ENCODE peak calls at places on chromosome 3, in six cellular contexts. One of them, this sample, is unnamed. For H3K4me1, the result is how much of the 10 kb centered on the place peaks cover.

GRCh38 chr3:94643400-94643799 is 580.5 kb downstream of the NSUN3 start:
- DNase-seq in pancreas: no peak
- DNase-seq in sigmoid colon: no peak
- DNase-seq in SK-N-SH: no peak
- DNase-seq in esophagus muscularis mucosa: no peak
- DNase-seq in astrocyte: no peak
- DNase-seq in this sample: no peak

GRCh38 chr3:123816673-123817207 is 67.4 kb downstream of the MYLK start:
- DNase-seq in pancreas: no peak
- DNase-seq in astrocyte: peak
- DNase-seq in esophagus muscularis mucosa: peak
- DNase-seq in SK-N-SH: no peak
- DNase-seq in sigmoid colon: no peak
- DNase-seq in this sample: no peak

GRCh38 chr3:186931487-186932280 is 1.4 kb downstream of the ST6GAL1 start:
- DNase-seq in astrocyte: peak
- DNase-seq in sigmoid colon: no peak
- DNase-seq in SK-N-SH: peak
- DNase-seq in esophagus muscularis mucosa: no peak
- DNase-seq in pancreas: peak
- DNase-seq in this sample: no peak

GRCh38 chr3:46087871-46088270 is 60.6 kb upstream of the XCR1 start:
- DNase-seq in astrocyte: peak
- DNase-seq in sigmoid colon: no peak
- DNase-seq in SK-N-SH: no peak
- DNase-seq in esophagus muscularis mucosa: peak
- DNase-seq in pancreas: no peak
- DNase-seq in this sample: no peak

GRCh38 chr3:19060404-19060803 is 87.9 kb upstream of the KCNH8 start:
- DNase-seq in pancreas: no peak
- DNase-seq in esophagus muscularis mucosa: no peak
- DNase-seq in sigmoid colon: no peak
- DNase-seq in SK-N-SH: no peak
- DNase-seq in astrocyte: no peak
- DNase-seq in this sample: no peak

GRCh38 chr3:182241777-182242556 is 530.2 kb downstream of the SOX2 start:
- DNase-seq in astrocyte: peak
- DNase-seq in SK-N-SH: peak
- DNase-seq in pancreas: peak
- DNase-seq in esophagus muscularis mucosa: no peak
- DNase-seq in sigmoid colon: peak
- DNase-seq in this sample: no peak

GRCh38 chr3:197591816-197592215 is 36.0 kb upstream of the BDH1 start:
- DNase-seq in astrocyte: no peak
- DNase-seq in SK-N-SH: no peak
- DNase-seq in esophagus muscularis mucosa: no peak
- DNase-seq in sigmoid colon: no peak
- DNase-seq in pancreas: no peak
- DNase-seq in this sample: no peak

GRCh38 chr3:98095870-98096269 is 8.9 kb downstream of the OR5AC2 start:
- DNase-seq in SK-N-SH: no peak
- DNase-seq in esophagus muscularis mucosa: no peak
- DNase-seq in sigmoid colon: no peak
- DNase-seq in astrocyte: no peak
- DNase-seq in pancreas: no peak
- DNase-seq in this sample: no peak

GRCh38 chr3:46162975-46163550 is 45.0 kb downstream of the CCR1 start:
- DNase-seq in SK-N-SH: no peak
- DNase-seq in astrocyte: no peak
- DNase-seq in esophagus muscularis mucosa: no peak
- DNase-seq in sigmoid colon: no peak
- DNase-seq in pancreas: no peak
- DNase-seq in this sample: no peak

DNA sequence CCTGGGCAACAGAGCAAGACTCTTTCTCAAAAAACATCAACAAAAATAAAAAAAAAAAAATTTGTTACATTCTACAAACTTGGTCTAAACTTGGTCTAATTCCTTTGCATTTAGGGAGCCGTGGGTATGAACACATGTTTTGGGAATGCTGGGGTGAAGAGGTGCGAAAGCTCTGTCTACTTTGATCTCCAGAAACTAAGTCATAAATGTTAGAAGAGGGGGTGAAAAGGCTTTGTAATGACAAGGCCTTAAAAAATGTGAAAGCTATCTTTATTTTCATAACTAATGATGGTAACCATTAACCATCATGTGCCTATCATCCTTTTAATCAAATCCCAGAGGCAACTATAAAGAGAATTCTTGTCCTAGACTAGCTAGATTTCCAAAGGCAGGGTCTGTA is 61.0 kb downstream of the PRICKLE2 start:
- DNase-seq in esophagus muscularis mucosa: no peak
- DNase-seq in SK-N-SH: no peak
- DNase-seq in pancreas: no peak
- DNase-seq in astrocyte: no peak
- DNase-seq in sigmoid colon: no peak
- DNase-seq in this sample: no peak
- H3K4me1 ChIP-seq in esophagus muscularis mucosa: half or more
- H3K4me1 ChIP-seq in SK-N-SH: under half
- H3K4me1 ChIP-seq in pancreas: under half
- H3K4me1 ChIP-seq in astrocyte: under half
- H3K4me1 ChIP-seq in sigmoid colon: half or more
- H3K4me1 ChIP-seq in this sample: under half

GRCh38 chr3:157121522-157121921 is 38.4 kb downstream of the CCNL1 start:
- DNase-seq in astrocyte: no peak
- DNase-seq in esophagus muscularis mucosa: no peak
- DNase-seq in SK-N-SH: no peak
- DNase-seq in sigmoid colon: no peak
- DNase-seq in pancreas: no peak
- DNase-seq in this sample: no peak
- H3K4me1 ChIP-seq in astrocyte: under half
- H3K4me1 ChIP-seq in esophagus muscularis mucosa: under half
- H3K4me1 ChIP-seq in SK-N-SH: under half
- H3K4me1 ChIP-seq in sigmoid colon: under half
- H3K4me1 ChIP-seq in pancreas: under half
- H3K4me1 ChIP-seq in this sample: under half

DNA sequence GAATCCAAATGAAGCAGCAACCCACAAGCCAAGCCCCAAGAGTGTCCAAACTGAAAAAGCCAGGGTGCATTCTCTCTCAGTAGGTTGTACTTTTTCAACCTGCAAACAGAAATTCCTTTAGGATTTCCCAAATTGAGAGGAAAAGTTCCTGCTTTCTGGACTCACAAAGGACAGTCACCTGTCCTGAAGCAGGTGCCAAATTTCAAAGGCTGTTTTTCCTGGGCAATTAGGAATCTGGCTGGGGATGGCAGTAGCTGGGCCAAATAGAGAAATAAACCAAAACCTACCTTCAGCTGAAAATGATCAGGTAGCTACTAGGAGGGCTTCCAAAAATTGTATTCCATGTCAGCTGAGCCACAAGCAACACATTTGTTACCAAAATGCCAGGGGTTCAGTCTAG is 83.1 kb upstream of the TP63 start:
- DNase-seq in SK-N-SH: no peak
- DNase-seq in astrocyte: no peak
- DNase-seq in pancreas: no peak
- DNase-seq in sigmoid colon: no peak
- DNase-seq in esophagus muscularis mucosa: no peak
- DNase-seq in this sample: no peak
- H3K4me1 ChIP-seq in SK-N-SH: under half
- H3K4me1 ChIP-seq in astrocyte: under half
- H3K4me1 ChIP-seq in pancreas: under half
- H3K4me1 ChIP-seq in sigmoid colon: under half
- H3K4me1 ChIP-seq in esophagus muscularis mucosa: under half
- H3K4me1 ChIP-seq in this sample: under half

GRCh38 chr3:188434594-188434993 is 280.6 kb downstream of the LPP start:
- DNase-seq in sigmoid colon: no peak
- DNase-seq in esophagus muscularis mucosa: no peak
- DNase-seq in pancreas: no peak
- DNase-seq in astrocyte: peak
- DNase-seq in SK-N-SH: no peak
- DNase-seq in this sample: no peak

GRCh38 chr3:188433526-188433855 is 279.5 kb downstream of the LPP start:
- DNase-seq in SK-N-SH: no peak
- DNase-seq in pancreas: no peak
- DNase-seq in astrocyte: no peak
- DNase-seq in sigmoid colon: no peak
- DNase-seq in esophagus muscularis mucosa: no peak
- DNase-seq in this sample: no peak

GRCh38 chr3:188432826-188433525 is 279.0 kb downstream of the LPP start:
- DNase-seq in astrocyte: peak
- DNase-seq in sigmoid colon: no peak
- DNase-seq in esophagus muscularis mucosa: no peak
- DNase-seq in SK-N-SH: no peak
- DNase-seq in pancreas: no peak
- DNase-seq in this sample: peak

GRCh38 chr3:188437921-188438320 is 284.0 kb downstream of the LPP start:
- DNase-seq in sigmoid colon: no peak
- DNase-seq in SK-N-SH: no peak
- DNase-seq in astrocyte: peak
- DNase-seq in pancreas: no peak
- DNase-seq in esophagus muscularis mucosa: no peak
- DNase-seq in this sample: no peak

DNA sequence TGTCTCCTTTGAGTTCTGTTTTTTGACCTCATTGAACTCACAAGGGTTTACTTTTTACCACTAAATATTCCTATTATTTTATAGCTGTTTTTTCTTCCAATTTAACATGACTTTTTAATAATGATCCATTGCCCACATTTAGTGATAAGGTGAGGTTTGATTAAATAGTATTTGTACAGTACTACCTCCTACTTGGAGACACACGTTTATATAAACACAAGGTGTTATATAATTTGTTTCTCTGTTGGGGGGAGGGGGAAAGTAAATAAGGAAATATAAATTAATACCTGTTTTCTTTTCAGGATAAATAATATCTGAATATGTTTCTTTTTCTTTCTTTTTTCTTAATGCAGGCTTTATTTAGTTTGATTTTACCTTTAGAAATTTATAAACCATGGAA is 281.3 kb downstream of the LPP start:
- DNase-seq in pancreas: no peak
- DNase-seq in SK-N-SH: no peak
- DNase-seq in astrocyte: no peak
- DNase-seq in esophagus muscularis mucosa: no peak
- DNase-seq in sigmoid colon: no peak
- DNase-seq in this sample: no peak
- H3K4me1 ChIP-seq in pancreas: under half
- H3K4me1 ChIP-seq in SK-N-SH: under half
- H3K4me1 ChIP-seq in astrocyte: under half
- H3K4me1 ChIP-seq in esophagus muscularis mucosa: half or more
- H3K4me1 ChIP-seq in sigmoid colon: half or more
- H3K4me1 ChIP-seq in this sample: under half

DNA sequence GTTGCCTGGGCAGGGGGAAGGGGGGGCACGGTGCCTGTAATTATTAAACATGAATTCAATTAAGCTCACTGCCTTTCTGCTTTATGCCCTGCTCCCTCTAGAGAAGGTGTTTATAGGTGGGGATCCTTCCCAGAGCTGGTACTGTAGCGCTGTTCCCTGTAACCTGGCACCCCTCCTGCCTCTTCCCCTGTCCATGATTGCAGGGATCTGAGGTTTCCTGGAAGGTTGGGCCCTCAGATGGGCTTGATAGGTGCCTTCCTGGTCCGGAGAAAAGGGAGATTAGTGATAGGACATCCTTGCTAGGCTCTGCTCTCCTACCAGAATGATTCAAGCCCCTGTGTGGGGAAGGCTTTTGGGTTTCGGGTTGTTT is 2.1 kb upstream of the FAM131A start:
- DNase-seq in astrocyte: no peak
- DNase-seq in esophagus muscularis mucosa: no peak
- DNase-seq in SK-N-SH: peak
- DNase-seq in sigmoid colon: no peak
- DNase-seq in pancreas: no peak
- DNase-seq in this sample: no peak
- H3K4me1 ChIP-seq in astrocyte: half or more
- H3K4me1 ChIP-seq in esophagus muscularis mucosa: half or more
- H3K4me1 ChIP-seq in SK-N-SH: under half
- H3K4me1 ChIP-seq in sigmoid colon: under half
- H3K4me1 ChIP-seq in pancreas: under half
- H3K4me1 ChIP-seq in this sample: under half

GRCh38 chr3:32296251-32297204 is 58.0 kb downstream of the CMTM8 start:
- DNase-seq in esophagus muscularis mucosa: no peak
- DNase-seq in SK-N-SH: peak
- DNase-seq in pancreas: peak
- DNase-seq in sigmoid colon: peak
- DNase-seq in astrocyte: peak
- DNase-seq in this sample: peak
- H3K4me1 ChIP-seq in esophagus muscularis mucosa: under half
- H3K4me1 ChIP-seq in SK-N-SH: under half
- H3K4me1 ChIP-seq in pancreas: under half
- H3K4me1 ChIP-seq in sigmoid colon: under half
- H3K4me1 ChIP-seq in astrocyte: under half
- H3K4me1 ChIP-seq in this sample: under half

This sample was measured in Peyer's patch.